ENCODE peak calls at places on chromosomes 16 and 17, in four cellular contexts. O, D, Y and N are unnamed samples.

GRCh38 chr17:13638855-13639458 is 37.2 kb upstream of the HS3ST3A1 start:
- DNase-seq in O (no peak), D (no peak), Y (no peak), N (no peak)

GRCh38 chr17:885971-886571 is 93.5 kb downstream of the NXN start:
- DNase-seq in O (no peak), D (no peak), Y (no peak), N (peak; percentile 63)

GRCh38 chr16:49890876-49891275 is 35.0 kb upstream of the ZNF423 start:
- DNase-seq in O (no peak), D (peak; percentile 33), Y (peak; percentile 15), N (no peak)

GRCh38 chr16:86926695-86927094 is 348.3 kb downstream of the FOXL1 start:
- DNase-seq in O (no peak), D (no peak), Y (no peak), N (no peak)

GRCh38 chr16:61862756-61863155 is 173.5 kb downstream of the CDH8 start:
- DNase-seq in O (no peak), D (no peak), Y (no peak), N (no peak)

GRCh38 chr16:79950932-79951719 is 350.6 kb upstream of the MAF start:
- DNase-seq in O (no peak), D (no peak), Y (no peak), N (peak; percentile 39)

GRCh38 chr17:13864551-13864950 is 204.8 kb upstream of the COX10 start:
- DNase-seq in O (no peak), D (no peak), Y (no peak), N (no peak)

GRCh38 chr17:81940538-81941483 is 3.7 kb upstream of the PYCR1 start:
- DNase-seq in O (no peak), D (no peak), Y (no peak), N (no peak)

GRCh38 chr17:33864758-33865229 is 390.3 kb upstream of the CCL2 start:
- DNase-seq in O (no peak), D (no peak), Y (no peak), N (no peak)

GRCh38 chr17:31093866-31094599 is 744 bp upstream of the NF1 start:
- DNase-seq in O (no peak), D (no peak), Y (no peak), N (no peak)

GRCh38 chr17:6938637-6939036 is 57.2 kb upstream of the ALOX12 start:
- DNase-seq in O (no peak), D (no peak), Y (no peak), N (no peak)

GRCh38 chr16:56993204-56993603 is 3.8 kb downstream of the NLRC5 start:
- DNase-seq in O (no peak), D (no peak), Y (no peak), N (no peak)

GRCh38 chr17:62998665-62999393 is 32.8 kb downstream of the TANC2 start:
- DNase-seq in O (no peak), D (no peak), Y (peak; percentile 20), N (no peak)

GRCh38 chr17:62996221-62996620 is 30.2 kb downstream of the TANC2 start:
- DNase-seq in O (no peak), D (no peak), Y (no peak), N (no peak)

GRCh38 chr17:62995377-62995885 is 29.4 kb downstream of the TANC2 start:
- DNase-seq in O (no peak), D (peak; percentile 59), Y (peak; percentile 58), N (no peak)

GRCh38 chr17:62994931-62995330 is 28.9 kb downstream of the TANC2 start:
- DNase-seq in O (no peak), D (no peak), Y (no peak), N (no peak)
- H3K4me3 ChIP-seq in O (no peak overlapping the region), D (no peak overlapping the region), Y (no peak overlapping the region), N (no peak overlapping the region)

DNA sequence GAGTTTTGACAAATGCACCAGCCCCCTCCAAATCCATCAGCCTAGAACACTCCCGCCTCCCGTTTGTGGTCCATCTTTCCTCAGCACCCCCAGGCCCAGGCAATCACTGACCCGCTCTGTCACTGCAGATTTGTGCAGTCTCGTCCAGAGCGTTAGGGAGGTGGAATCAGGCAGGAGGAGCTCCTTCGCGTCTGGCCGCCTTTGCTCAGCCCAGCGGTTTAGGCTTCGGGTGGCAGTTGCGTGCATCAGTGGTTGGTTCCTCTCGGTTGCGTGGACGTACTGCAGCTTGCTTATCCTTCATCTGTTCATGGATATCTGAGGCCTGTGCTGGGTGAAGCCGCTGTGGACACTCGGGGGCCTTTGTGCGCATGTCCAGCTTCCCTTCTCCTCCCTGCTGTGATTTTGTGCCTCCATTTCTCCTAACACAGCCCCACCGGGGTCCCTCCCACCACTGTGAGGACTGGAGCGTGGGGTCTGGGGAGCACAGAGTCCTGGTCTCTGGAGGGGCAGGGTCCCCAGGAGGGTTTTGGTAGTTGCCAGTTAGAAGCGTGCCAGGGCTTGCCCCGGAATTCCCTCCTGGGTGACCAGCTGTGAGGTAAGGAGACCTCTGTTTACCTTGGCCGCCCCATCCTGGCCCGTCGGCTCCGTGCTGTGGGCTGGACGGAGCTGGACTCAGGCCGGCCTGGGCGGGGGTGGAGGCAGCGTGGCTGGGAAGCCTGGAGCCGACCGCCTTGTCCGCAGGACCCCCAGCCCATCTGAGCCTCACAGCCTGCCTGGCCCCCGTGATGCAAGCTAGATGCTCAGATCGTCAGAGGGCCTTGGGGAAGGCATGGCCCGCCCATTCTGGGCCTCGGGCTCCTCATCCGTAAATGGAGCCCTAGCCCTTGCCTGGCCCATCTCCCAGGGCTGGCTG is 4.9 kb upstream of the P2RX1 start:
- DNase-seq in O (no peak), D (no peak), Y (no peak), N (no peak)
- H3K4me3 ChIP-seq in O (no peak overlapping the region), D (no peak overlapping the region), Y (no peak overlapping the region), N (no peak overlapping the region)

GRCh38 chr16:67964477-67965131 is 3.8 kb downstream of the SLC12A4 start:
- DNase-seq in O (no peak), D (no peak), Y (no peak), N (no peak)

GRCh38 chr16:67962135-67962534 is 6.3 kb downstream of the SLC12A4 start:
- DNase-seq in O (no peak), D (no peak), Y (no peak), N (no peak)

GRCh38 chr16:67965668-67966548 is 2.5 kb downstream of the SLC12A4 start:
- DNase-seq in O (no peak), D (peak; percentile 57), Y (no peak), N (no peak)

GRCh38 chr16:67961551-67961957 is 6.9 kb downstream of the SLC12A4 start:
- DNase-seq in O (no peak), D (no peak), Y (no peak), N (no peak)

GRCh38 chr16:67963325-67964321 is 4.8 kb downstream of the SLC12A4 start:
- DNase-seq in O (no peak), D (no peak), Y (no peak), N (no peak)
- H3K4me3 ChIP-seq in O (no peak overlapping the region), D (no peak overlapping the region), Y (no peak overlapping the region), N (no peak overlapping the region)

GRCh38 chr17:35793257-35793656 is 2.2 kb downstream of the MMP28 start:
- DNase-seq in O (no peak), D (no peak), Y (no peak), N (no peak)
- H3K4me3 ChIP-seq in O (no peak overlapping the region), D (no peak overlapping the region), Y (no peak overlapping the region), N (no peak overlapping the region)

GRCh38 chr16:58025351-58026138 is at the start of gene MMP15:
- DNase-seq in O (peak; percentile 39), D (peak; percentile 84), Y (peak; percentile 81), N (peak; percentile 94)

GRCh38 chr16:58022601-58023371 is 2.8 kb upstream of the MMP15 start:
- DNase-seq in O (no peak), D (no peak), Y (no peak), N (no peak)

GRCh38 chr16:58024673-58025350 is 742 bp upstream of the MMP15 start:
- DNase-seq in O (no peak), D (no peak), Y (peak; percentile 25), N (no peak)

GRCh38 chr16:58026139-58026704 is 668 bp downstream of the MMP15 start:
- DNase-seq in O (no peak), D (peak; percentile 48), Y (peak; percentile 64), N (no peak)

GRCh38 chr16:58024347-58024672 is 1.2 kb upstream of the MMP15 start:
- DNase-seq in O (no peak), D (no peak), Y (no peak), N (no peak)
- H3K4me3 ChIP-seq in O (peak overlapping the region; percentile 60), D (no peak overlapping the region), Y (no peak overlapping the region), N (no peak overlapping the region)

GRCh38 chr17:48605409-48605864 is 651 bp upstream of the HOXB6 start:
- DNase-seq in O (no peak), D (no peak), Y (no peak), N (no peak)
- H3K4me3 ChIP-seq in O (no peak overlapping the region), D (no peak overlapping the region), Y (peak overlapping the region; percentile 59), N (no peak overlapping the region)

DNA sequence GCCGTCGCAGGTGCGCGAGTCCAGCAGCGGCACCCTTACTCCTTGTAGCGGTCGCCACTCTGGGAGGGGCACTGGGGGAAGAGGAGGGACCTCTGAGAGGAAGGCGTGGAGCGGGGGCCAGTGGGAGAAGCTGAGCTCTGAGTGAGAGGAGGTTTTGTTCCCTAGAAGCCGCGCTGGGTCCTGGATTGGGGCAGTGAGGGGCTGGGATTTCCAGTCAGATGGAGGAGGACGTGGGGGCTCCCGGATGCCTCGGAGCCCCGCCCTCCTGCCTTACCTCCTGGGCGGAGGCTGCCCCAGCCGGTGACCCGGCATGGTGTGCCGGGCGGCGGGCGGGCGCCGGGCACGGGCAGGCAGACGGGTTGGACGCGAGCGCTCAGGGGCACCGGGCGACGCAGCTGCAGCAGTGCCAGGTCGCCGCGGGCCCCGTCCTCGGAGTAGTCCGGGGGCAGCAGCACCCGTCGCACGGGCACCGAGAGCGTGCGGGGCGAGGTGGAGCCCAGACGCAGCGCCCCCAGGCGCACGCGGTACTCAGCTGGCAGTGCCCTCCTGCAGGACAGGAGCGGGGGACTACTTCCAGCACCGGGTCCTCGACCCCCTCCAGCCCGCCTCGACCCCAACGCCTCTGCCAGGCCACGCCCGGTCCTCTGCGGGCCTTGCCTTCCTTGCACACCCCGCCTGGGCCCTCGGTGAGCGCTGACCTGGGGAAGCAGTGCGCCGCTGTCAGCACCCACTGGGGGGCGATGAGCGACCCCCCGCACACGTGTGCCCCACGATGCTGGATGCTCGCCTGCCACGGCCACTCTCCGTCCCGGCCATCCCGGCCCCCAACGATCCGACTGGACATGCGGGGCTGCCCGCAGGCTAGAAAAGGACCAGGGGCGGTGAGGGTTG is 2.0 kb downstream of the PRSS33 start:
- DNase-seq in O (no peak), D (no peak), Y (no peak), N (no peak)
- H3K4me3 ChIP-seq in O (peak overlapping the region; percentile 46), D (no peak overlapping the region), Y (no peak overlapping the region), N (no peak overlapping the region)

GRCh38 chr17:77453613-77454559 is 313.1 kb downstream of the SEC14L1 start:
- DNase-seq in O (no peak), D (no peak), Y (no peak), N (no peak)
- H3K4me3 ChIP-seq in O (peak overlapping the region; percentile 99), D (no peak overlapping the region), Y (no peak overlapping the region), N (no peak overlapping the region)

GRCh38 chr17:74466111-74466784 is at the start of gene CD300A:
- DNase-seq in O (no peak), D (no peak), Y (no peak), N (peak; percentile 55)
- H3K4me3 ChIP-seq in O (peak within 1 kb of the TSS; percentile 61), D (no peak within 1 kb of the TSS), Y (no peak within 1 kb of the TSS), N (no peak within 1 kb of the TSS)